ENCODE peak calls at places on chromosomes 12 and 14, in nine cellular contexts. K is NCI-H226; Z is CD8-positive, alpha-beta memory T cell; P is KG1; S is NCI-H1694 treated with DMSO at 0.1 percent for 48 hours; N is stimulated activated CD8-positive, alpha-beta memory T cell treated with anti-CD3 and anti-CD28 coated beads, Interleukin-7, amount 100 ng/mL, for 4 hours; I is osteocyte; U is NCI-H1092 treated with DMSO at 0.1 percent for 48 hours; F is COR-L47. J is an unnamed sample.

GRCh38 chr12:25866586-25867378 is 91.7 kb upstream of the RASSF8 start:
- DNase-seq in K (no peak), Z (no peak), P (no peak), S (no peak), N (no peak), I (no peak), U (no peak), F (no peak), J (no peak)

GRCh38 chr14:94880805-94881204 is 110.9 kb upstream of the GSC start:
- DNase-seq in K (no peak), Z (no peak), P (no peak), S (no peak), N (no peak), I (no peak), U (no peak), F (no peak), J (no peak)

GRCh38 chr12:57111046-57111698 is at the start of gene STAT6:
- DNase-seq in K (peak; percentile 94), Z (peak; percentile 93), P (peak; percentile 31), S (no peak), N (peak; percentile 75), I (peak; percentile 90), U (no peak), F (no peak), J (peak; percentile 89)

GRCh38 chr14:105387530-105387922 is 10.8 kb upstream of the TEX22 start:
- DNase-seq in K (no peak), Z (peak; percentile 34), P (no peak), S (no peak), N (no peak), I (no peak), U (no peak), F (no peak), J (no peak)

GRCh38 chr12:10497602-10498001 is 8.1 kb upstream of the EIF2S3B start:
- DNase-seq in K (no peak), Z (peak; percentile 88), P (no peak), S (no peak), N (peak; percentile 63), I (no peak), U (no peak), F (no peak), J (peak; percentile 53)

GRCh38 chr12:1531654-1532366 is 62.6 kb downstream of the FBXL14 start:
- DNase-seq in K (no peak), Z (no peak), P (no peak), S (no peak), N (no peak), I (peak; percentile 34), U (no peak), F (no peak), J (no peak)

GRCh38 chr14:24071144-24071697 is at the start of gene CPNE6:
- DNase-seq in K (no peak), Z (no peak), P (no peak), S (no peak), N (no peak), I (no peak), U (no peak), F (no peak), J (peak; percentile 74)

GRCh38 chr14:104392001-104392395 is 187.6 kb upstream of the C14orf180 start:
- DNase-seq in K (no peak), Z (peak; percentile 44), P (no peak), S (peak; percentile 65), N (no peak), I (peak; percentile 73), U (no peak), F (no peak), J (peak; percentile 13)

GRCh38 chr14:90193925-90194324 is 62.4 kb upstream of the PSMC1 start:
- DNase-seq in K (no peak), Z (no peak), P (no peak), S (no peak), N (no peak), I (no peak), U (no peak), F (no peak), J (peak; percentile 33)

GRCh38 chr12:121932914-121933521 is 14.6 kb downstream of the CFAP251 start:
- DNase-seq in K (no peak), Z (no peak), P (no peak), S (no peak), N (no peak), I (no peak), U (no peak), F (no peak), J (no peak)

GRCh38 chr12:53427905-53428594 is 4.4 kb downstream of the AMHR2 start:
- DNase-seq in K (peak; percentile 98), Z (no peak), P (no peak), S (no peak), N (no peak), I (no peak), U (no peak), F (no peak), J (peak; percentile 69)

J was measured in activated CD4-positive, alpha-beta memory T cell treated with anti-CD3 and anti-CD28 coated beads for 36 hours.